ENCODE peak calls at places on chromosomes 13 and 19, in six cellular contexts. One of them, this sample, is unnamed.

GRCh38 chr19:10718205-10719196 is 622 bp downstream of the DNM2 start:
- DNase-seq in GM12864: no peak
- DNase-seq in cardiac muscle cell: peak; percentile 51
- DNase-seq in suprapubic skin: peak; percentile 82
- DNase-seq in IMR-90: peak; percentile 28
- DNase-seq in pancreas: peak; percentile 86
- DNase-seq in this sample: no peak

GRCh38 chr19:29878973-29879654 is 62.9 kb upstream of the URI1 start:
- DNase-seq in cardiac muscle cell: peak; percentile 19
- DNase-seq in GM12864: no peak
- DNase-seq in pancreas: no peak
- DNase-seq in IMR-90: peak; percentile 10
- DNase-seq in suprapubic skin: no peak
- DNase-seq in this sample: no peak

GRCh38 chr13:64371045-64371444 is 2859.1 kb downstream of the PCDH9 start:
- DNase-seq in IMR-90: peak; percentile 41
- DNase-seq in pancreas: no peak
- DNase-seq in GM12864: no peak
- DNase-seq in suprapubic skin: no peak
- DNase-seq in cardiac muscle cell: no peak
- DNase-seq in this sample: no peak

GRCh38 chr13:27573265-27573664 is 47.1 kb downstream of the LNX2 start:
- DNase-seq in cardiac muscle cell: peak; percentile 19
- DNase-seq in suprapubic skin: no peak
- DNase-seq in GM12864: no peak
- DNase-seq in IMR-90: peak; percentile 75
- DNase-seq in pancreas: no peak
- DNase-seq in this sample: no peak

GRCh38 chr13:99398916-99399622 is 91.9 kb upstream of the GPR183 start:
- DNase-seq in cardiac muscle cell: no peak
- DNase-seq in pancreas: no peak
- DNase-seq in GM12864: no peak
- DNase-seq in suprapubic skin: no peak
- DNase-seq in IMR-90: no peak
- DNase-seq in this sample: no peak

GRCh38 chr19:56147307-56147706 is 6.2 kb downstream of the ZNF444 start:
- DNase-seq in IMR-90: no peak
- DNase-seq in pancreas: peak; percentile 76
- DNase-seq in GM12864: no peak
- DNase-seq in suprapubic skin: no peak
- DNase-seq in cardiac muscle cell: no peak
- DNase-seq in this sample: no peak

GRCh38 chr13:37074703-37075102 is 15.2 kb upstream of the SUPT20H start:
- DNase-seq in GM12864: no peak
- DNase-seq in pancreas: no peak
- DNase-seq in IMR-90: peak; percentile 49
- DNase-seq in suprapubic skin: no peak
- DNase-seq in cardiac muscle cell: peak; percentile 65
- DNase-seq in this sample: no peak

GRCh38 chr13:110030394-110030928 is 244.1 kb upstream of the IRS2 start:
- DNase-seq in cardiac muscle cell: no peak
- DNase-seq in IMR-90: no peak
- DNase-seq in suprapubic skin: no peak
- DNase-seq in GM12864: no peak
- DNase-seq in pancreas: no peak
- DNase-seq in this sample: no peak

GRCh38 chr19:12801466-12802266 is at the start of the genes PRDX2 and THSD8:
- DNase-seq in IMR-90: peak; percentile 65
- DNase-seq in GM12864: no peak
- DNase-seq in cardiac muscle cell: peak; percentile 86
- DNase-seq in pancreas: peak; percentile 96
- DNase-seq in suprapubic skin: peak; percentile 90
- DNase-seq in this sample: no peak

GRCh38 chr13:48316826-48317510 is 13.4 kb downstream of the RB1 start:
- DNase-seq in suprapubic skin: no peak
- DNase-seq in cardiac muscle cell: no peak
- DNase-seq in pancreas: peak; percentile 55
- DNase-seq in GM12864: no peak
- DNase-seq in IMR-90: no peak
- DNase-seq in this sample: no peak

GRCh38 chr19:41226053-41226873 is 7.2 kb downstream of the AXL start:
- DNase-seq in suprapubic skin: no peak
- DNase-seq in IMR-90: peak; percentile 82
- DNase-seq in GM12864: no peak
- DNase-seq in cardiac muscle cell: peak; percentile 93
- DNase-seq in pancreas: peak; percentile 79
- DNase-seq in this sample: peak; percentile 80
- H3K4me3 ChIP-seq in suprapubic skin: peak overlapping the region; percentile 51
- H3K4me3 ChIP-seq in IMR-90: peak overlapping the region; percentile 23
- H3K4me3 ChIP-seq in GM12864: no peak overlapping the region
- H3K4me3 ChIP-seq in cardiac muscle cell: peak overlapping the region; percentile 20
- H3K4me3 ChIP-seq in pancreas: peak overlapping the region; percentile 7
- H3K4me3 ChIP-seq in this sample: peak overlapping the region; percentile 56

DNA sequence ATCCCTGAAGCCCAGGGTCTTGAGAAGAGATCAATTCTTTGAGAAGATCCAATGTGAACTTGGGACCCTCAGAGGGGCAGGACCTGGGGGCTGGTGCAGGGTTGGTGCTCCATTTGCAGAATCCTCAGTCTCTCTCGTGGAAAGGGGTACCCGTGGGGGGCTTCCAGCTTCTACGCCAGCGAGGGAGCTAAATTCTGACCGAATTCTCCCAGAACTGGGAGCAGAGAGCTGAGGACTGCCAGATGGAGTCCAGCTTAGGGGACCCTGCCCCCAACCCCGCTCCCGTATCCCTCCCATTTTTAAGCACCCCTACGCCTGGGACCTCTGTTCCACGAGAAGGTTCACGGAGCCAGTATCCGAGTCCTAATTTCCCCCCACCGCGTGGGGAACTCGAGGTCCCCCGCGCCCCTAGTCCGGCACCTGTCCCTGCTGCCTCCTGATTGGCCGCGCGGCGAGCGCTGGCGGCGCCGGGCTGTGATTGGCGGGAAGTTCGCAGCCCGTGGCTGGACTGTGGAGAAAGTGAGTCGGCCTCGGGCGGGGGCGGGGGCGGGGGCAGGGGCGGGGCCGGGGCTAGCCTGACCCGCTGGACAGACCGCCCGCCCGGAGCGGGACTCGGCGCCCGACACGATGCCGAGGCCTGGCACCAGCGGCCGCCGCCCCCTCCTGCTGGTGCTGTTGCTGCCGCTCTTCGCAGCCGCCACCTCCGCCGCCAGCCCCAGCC is 4.4 kb upstream of the LTBP4 start:
- DNase-seq in suprapubic skin: no peak
- DNase-seq in IMR-90: peak; percentile 59
- DNase-seq in pancreas: peak; percentile 82
- DNase-seq in GM12864: no peak
- DNase-seq in cardiac muscle cell: peak; percentile 62
- DNase-seq in this sample: no peak
- H3K4me3 ChIP-seq in suprapubic skin: peak overlapping the region; percentile 34
- H3K4me3 ChIP-seq in IMR-90: peak overlapping the region; percentile 50
- H3K4me3 ChIP-seq in pancreas: no peak overlapping the region
- H3K4me3 ChIP-seq in GM12864: no peak overlapping the region
- H3K4me3 ChIP-seq in cardiac muscle cell: peak overlapping the region; percentile 39
- H3K4me3 ChIP-seq in this sample: no peak overlapping the region

GRCh38 chr19:49423278-49423984 is at the start of gene PTH2:
- DNase-seq in cardiac muscle cell: no peak
- DNase-seq in pancreas: no peak
- DNase-seq in GM12864: no peak
- DNase-seq in suprapubic skin: peak; percentile 72
- DNase-seq in IMR-90: no peak
- DNase-seq in this sample: no peak
- H3K4me3 ChIP-seq in cardiac muscle cell: peak within 1 kb of the TSS; percentile 14
- H3K4me3 ChIP-seq in pancreas: no peak within 1 kb of the TSS
- H3K4me3 ChIP-seq in GM12864: no peak within 1 kb of the TSS
- H3K4me3 ChIP-seq in suprapubic skin: peak within 1 kb of the TSS; percentile 33
- H3K4me3 ChIP-seq in IMR-90: no peak within 1 kb of the TSS
- H3K4me3 ChIP-seq in this sample: no peak within 1 kb of the TSS

GRCh38 chr13:55001881-55002280 is 1973.3 kb downstream of the OLFM4 start:
- DNase-seq in cardiac muscle cell: no peak
- DNase-seq in suprapubic skin: no peak
- DNase-seq in pancreas: no peak
- DNase-seq in IMR-90: no peak
- DNase-seq in GM12864: no peak
- DNase-seq in this sample: no peak

GRCh38 chr13:55000043-55000442 is 1971.4 kb downstream of the OLFM4 start:
- DNase-seq in GM12864: no peak
- DNase-seq in IMR-90: no peak
- DNase-seq in pancreas: no peak
- DNase-seq in suprapubic skin: no peak
- DNase-seq in cardiac muscle cell: no peak
- DNase-seq in this sample: no peak

DNA sequence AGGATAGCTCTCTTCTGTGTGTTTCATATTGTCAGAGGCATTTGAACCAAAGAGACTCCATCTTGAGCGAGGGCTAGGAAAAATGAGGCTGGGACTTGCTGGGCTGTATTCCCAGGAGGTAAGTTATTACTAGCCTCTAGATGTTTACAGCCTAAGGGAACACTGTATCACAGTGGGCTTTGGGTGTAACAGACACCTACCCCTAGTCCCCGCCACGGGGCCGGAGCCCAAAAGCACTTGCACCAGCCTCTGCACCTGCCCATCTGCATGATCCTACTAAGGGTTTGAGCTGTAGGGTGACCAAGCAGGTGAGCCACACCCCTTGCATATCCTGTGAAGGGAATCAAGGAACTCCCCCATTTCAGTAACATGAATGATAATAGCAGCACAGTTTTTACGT is 1972.2 kb downstream of the OLFM4 start:
- DNase-seq in IMR-90: no peak
- DNase-seq in GM12864: no peak
- DNase-seq in cardiac muscle cell: no peak
- DNase-seq in suprapubic skin: no peak
- DNase-seq in pancreas: no peak
- DNase-seq in this sample: no peak
- H3K4me3 ChIP-seq in IMR-90: no peak overlapping the region
- H3K4me3 ChIP-seq in GM12864: no peak overlapping the region
- H3K4me3 ChIP-seq in cardiac muscle cell: no peak overlapping the region
- H3K4me3 ChIP-seq in suprapubic skin: no peak overlapping the region
- H3K4me3 ChIP-seq in pancreas: no peak overlapping the region
- H3K4me3 ChIP-seq in this sample: no peak overlapping the region

GRCh38 chr13:102845630-102846260 is at the start of gene ERCC5:
- DNase-seq in IMR-90: peak; percentile 95
- DNase-seq in cardiac muscle cell: peak; percentile 97
- DNase-seq in GM12864: peak; percentile 92
- DNase-seq in pancreas: peak; percentile 94
- DNase-seq in suprapubic skin: peak; percentile 97
- DNase-seq in this sample: peak; percentile 96

GRCh38 chr13:102848956-102849355 is 3.1 kb downstream of the ERCC5 start:
- DNase-seq in cardiac muscle cell: no peak
- DNase-seq in suprapubic skin: no peak
- DNase-seq in GM12864: no peak
- DNase-seq in pancreas: no peak
- DNase-seq in IMR-90: no peak
- DNase-seq in this sample: no peak

GRCh38 chr13:102846261-102847015 is 606 bp downstream of the ERCC5 start:
- DNase-seq in IMR-90: peak; percentile 30
- DNase-seq in GM12864: peak; percentile 37
- DNase-seq in cardiac muscle cell: peak; percentile 49
- DNase-seq in pancreas: peak; percentile 69
- DNase-seq in suprapubic skin: peak; percentile 81
- DNase-seq in this sample: no peak

GRCh38 chr13:102845289-102845629 is 573 bp upstream of the ERCC5 start:
- DNase-seq in GM12864: no peak
- DNase-seq in suprapubic skin: no peak
- DNase-seq in pancreas: no peak
- DNase-seq in IMR-90: no peak
- DNase-seq in cardiac muscle cell: no peak
- DNase-seq in this sample: no peak

DNA sequence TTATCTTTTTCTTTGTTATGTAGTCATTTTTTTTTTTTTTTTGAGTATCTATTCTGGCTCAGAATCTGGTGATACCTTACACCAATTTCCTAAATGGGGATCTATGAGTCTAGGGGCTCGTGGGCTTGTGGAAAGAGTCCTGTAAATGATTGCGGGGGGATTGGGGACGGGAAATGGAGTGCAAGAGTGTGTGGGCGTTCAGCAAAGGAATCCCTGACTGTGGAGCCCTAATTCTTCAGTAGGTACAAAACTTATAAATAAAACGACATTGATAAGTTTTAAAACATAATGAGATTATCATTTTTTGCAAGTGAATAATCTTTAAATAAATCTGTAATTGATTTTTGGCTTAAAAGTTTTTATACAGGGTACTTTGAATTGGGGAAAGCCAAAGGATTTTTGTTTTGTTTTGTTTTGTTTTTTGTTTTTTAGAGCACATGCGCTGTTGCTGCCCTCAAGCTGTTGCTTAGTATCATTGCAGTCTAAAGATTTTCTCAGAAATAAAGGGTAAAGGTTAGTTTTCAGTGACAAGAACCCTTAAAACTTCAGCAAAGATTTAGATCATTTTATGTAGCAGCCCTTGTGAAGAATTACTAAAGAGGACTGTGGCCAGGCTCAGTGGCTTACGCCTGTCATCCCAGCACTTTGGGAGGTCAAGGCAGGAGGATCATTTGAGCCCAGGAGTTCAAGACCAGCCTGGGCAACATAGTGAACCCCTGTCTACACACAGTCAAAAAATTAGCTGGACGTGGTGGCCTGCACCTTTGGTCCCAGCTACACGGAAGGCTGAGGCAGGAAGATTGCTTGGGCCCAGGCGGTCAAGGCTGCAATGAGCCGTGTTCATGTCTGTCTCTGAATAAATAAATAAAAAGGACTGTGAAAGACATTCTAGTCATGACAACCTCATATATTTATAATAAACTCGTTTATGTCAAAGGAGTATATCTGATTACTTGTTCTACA is 1.7 kb downstream of the ERCC5 start:
- DNase-seq in cardiac muscle cell: peak; percentile 60
- DNase-seq in IMR-90: peak; percentile 54
- DNase-seq in GM12864: no peak
- DNase-seq in pancreas: no peak
- DNase-seq in suprapubic skin: no peak
- DNase-seq in this sample: no peak
- H3K4me3 ChIP-seq in cardiac muscle cell: peak overlapping the region; percentile 93
- H3K4me3 ChIP-seq in IMR-90: peak overlapping the region; percentile 63
- H3K4me3 ChIP-seq in GM12864: peak overlapping the region; percentile 100
- H3K4me3 ChIP-seq in pancreas: no peak overlapping the region
- H3K4me3 ChIP-seq in suprapubic skin: peak overlapping the region; percentile 93
- H3K4me3 ChIP-seq in this sample: peak overlapping the region; percentile 98

GRCh38 chr13:25148005-25148798 is 23.9 kb downstream of the AMER2 start:
- DNase-seq in GM12864: peak; percentile 38
- DNase-seq in cardiac muscle cell: no peak
- DNase-seq in pancreas: no peak
- DNase-seq in suprapubic skin: no peak
- DNase-seq in IMR-90: no peak
- DNase-seq in this sample: no peak
- H3K4me3 ChIP-seq in GM12864: no peak overlapping the region
- H3K4me3 ChIP-seq in cardiac muscle cell: no peak overlapping the region
- H3K4me3 ChIP-seq in pancreas: no peak overlapping the region
- H3K4me3 ChIP-seq in suprapubic skin: no peak overlapping the region
- H3K4me3 ChIP-seq in IMR-90: no peak overlapping the region
- H3K4me3 ChIP-seq in this sample: no peak overlapping the region

GRCh38 chr13:41132512-41133152 is at the start of gene KBTBD6:
- DNase-seq in IMR-90: peak; percentile 99
- DNase-seq in pancreas: peak; percentile 96
- DNase-seq in cardiac muscle cell: peak; percentile 99
- DNase-seq in suprapubic skin: peak; percentile 96
- DNase-seq in GM12864: peak; percentile 93
- DNase-seq in this sample: peak; percentile 95

GRCh38 chr13:41133951-41134350 is 1.3 kb upstream of the KBTBD6 start:
- DNase-seq in cardiac muscle cell: no peak
- DNase-seq in IMR-90: no peak
- DNase-seq in suprapubic skin: no peak
- DNase-seq in GM12864: no peak
- DNase-seq in pancreas: no peak
- DNase-seq in this sample: no peak

GRCh38 chr13:41127746-41128145 is 4.9 kb downstream of the KBTBD6 start:
- DNase-seq in IMR-90: no peak
- DNase-seq in pancreas: no peak
- DNase-seq in cardiac muscle cell: peak; percentile 41
- DNase-seq in GM12864: no peak
- DNase-seq in suprapubic skin: no peak
- DNase-seq in this sample: no peak

GRCh38 chr13:41130356-41130755 is 2.2 kb downstream of the KBTBD6 start:
- DNase-seq in IMR-90: peak; percentile 37
- DNase-seq in GM12864: no peak
- DNase-seq in suprapubic skin: no peak
- DNase-seq in pancreas: no peak
- DNase-seq in cardiac muscle cell: no peak
- DNase-seq in this sample: no peak
- H3K4me3 ChIP-seq in IMR-90: peak overlapping the region; percentile 38
- H3K4me3 ChIP-seq in GM12864: no peak overlapping the region
- H3K4me3 ChIP-seq in suprapubic skin: no peak overlapping the region
- H3K4me3 ChIP-seq in pancreas: no peak overlapping the region
- H3K4me3 ChIP-seq in cardiac muscle cell: peak overlapping the region; percentile 2
- H3K4me3 ChIP-seq in this sample: peak overlapping the region; percentile 25

This sample was measured in right atrium auricular region.